ENCODE peak calls at places on chromosomes 12 and 14, in six cellular contexts. Q is stimulated activated naive B cell treated with anti-CD40 and anti-IgM and Interleukin-4, amounts not matched to agents 10 μg/mL and 1 μg/mL and 100 μg/mL, for 72 hours; W is left lobe of liver; K is foreskin fibroblast; N is A549; U is NCI-H774. R is an unnamed sample.

GRCh38 chr14:20606902-20607242 is 15.7 kb upstream of the RNASE12 start:
- DNase-seq in Q (no peak), W (no peak), K (no peak), N (no peak), U (no peak), R (no peak)

GRCh38 chr14:105389976-105390848 is 8.1 kb upstream of the TEX22 start:
- DNase-seq in Q (no peak), W (no peak), K (no peak), N (no peak), U (no peak), R (no peak)

GRCh38 chr14:76715102-76715926 is 46.0 kb upstream of the VASH1 start:
- DNase-seq in Q (no peak), W (peak; percentile 5), K (peak; percentile 34), N (no peak), U (no peak), R (no peak)

GRCh38 chr12:124694846-124695497 is 127.6 kb upstream of the NCOR2 start:
- DNase-seq in Q (no peak), W (no peak), K (peak; percentile 94), N (no peak), U (no peak), R (peak; percentile 93)

GRCh38 chr12:108575199-108575912 is 13.0 kb downstream of the ISCU start:
- DNase-seq in Q (no peak), W (peak; percentile 11), K (no peak), N (no peak), U (no peak), R (no peak)

GRCh38 chr12:4849024-4849594 is 60.6 kb upstream of the KCNA1 start:
- DNase-seq in Q (no peak), W (no peak), K (peak; percentile 56), N (peak; percentile 39), U (peak; percentile 37), R (peak; percentile 25)

GRCh38 chr12:92105676-92106075 is 40.0 kb downstream of the BTG1 start:
- DNase-seq in Q (no peak), W (no peak), K (no peak), N (no peak), U (no peak), R (no peak)

GRCh38 chr14:56491299-56492285 is 88.0 kb upstream of the TMEM260 start:
- DNase-seq in Q (peak; percentile 11), W (no peak), K (peak; percentile 71), N (peak; percentile 21), U (no peak), R (peak; percentile 43)

GRCh38 chr14:74882103-74882920 is 596 bp downstream of the DLST start:
- DNase-seq in Q (peak; percentile 25), W (no peak), K (peak; percentile 78), N (peak; percentile 43), U (no peak), R (peak; percentile 40)

GRCh38 chr12:130752692-130753230 is 36.7 kb upstream of the RIMBP2 start:
- DNase-seq in Q (no peak), W (no peak), K (no peak), N (no peak), U (no peak), R (no peak)

GRCh38 chr14:50657753-50658152 is 10.4 kb downstream of the SAV1 start:
- DNase-seq in Q (no peak), W (no peak), K (no peak), N (no peak), U (no peak), R (no peak)

GRCh38 chr14:103545219-103545914 is 16.4 kb downstream of the TRMT61A start:
- DNase-seq in Q (no peak), W (no peak), K (no peak), N (no peak), U (no peak), R (no peak)

GRCh38 chr12:124915249-124916236 is 1.1 kb upstream of the UBC start:
- DNase-seq in Q (no peak), W (peak; percentile 78), K (peak; percentile 70), N (no peak), U (no peak), R (no peak)

GRCh38 chr12:122845041-122845864 is 10.0 kb downstream of the HIP1R start:
- DNase-seq in Q (no peak), W (no peak), K (no peak), N (no peak), U (no peak), R (no peak)

GRCh38 chr14:76918751-76919421 is 92.7 kb downstream of the LRRC74A start:
- DNase-seq in Q (no peak), W (peak; percentile 96), K (peak; percentile 100), N (peak; percentile 95), U (no peak), R (peak; percentile 99)

GRCh38 chr12:91899056-91899455 is 246.6 kb downstream of the BTG1 start:
- DNase-seq in Q (no peak), W (no peak), K (no peak), N (no peak), U (no peak), R (no peak)

GRCh38 chr12:120264086-120264485 is 1.4 kb downstream of the PXN start:
- DNase-seq in Q (no peak), W (no peak), K (peak; percentile 36), N (no peak), U (no peak), R (no peak)

GRCh38 chr14:91113829-91114078 is at the start of gene DGLUCY:
- DNase-seq in Q (no peak), W (peak; percentile 86), K (peak; percentile 92), N (peak; percentile 81), U (peak; percentile 77), R (peak; percentile 59)

GRCh38 chr14:61751475-61751989 is 10.7 kb upstream of the SNAPC1 start:
- DNase-seq in Q (no peak), W (no peak), K (no peak), N (no peak), U (no peak), R (no peak)

GRCh38 chr12:27220057-27220987 is 23.8 kb upstream of the STK38L start:
- DNase-seq in Q (peak; percentile 53), W (no peak), K (peak; percentile 49), N (no peak), U (no peak), R (no peak)